ENCODE peak calls at places on chromosomes 3 and 15, in seven cellular contexts. E is NCI-H1105 treated with DMSO at 0.1 percent for 48 hours; N is brain pericyte; U is CD4-positive, alpha-beta T cell; X is dorsolateral prefrontal cortex; V is AG20443; D is hypothalamus. C is an unnamed sample.
A peak's percentile ranks its signal among the peaks of the same experiment; 100 is the strongest.

GRCh38 chr3:11155341-11156025 is 1.2 kb downstream of the HRH1 start:
- DNase-seq in V (peak; percentile 86), X (peak; percentile 75), N (peak; percentile 53), U (no peak), E (peak; percentile 57), D (peak; percentile 41), C (peak; percentile 36)

GRCh38 chr3:88282519-88283241 is 132.9 kb downstream of the C3orf38 start:
- DNase-seq in D (no peak), E (no peak), V (no peak), N (no peak), U (no peak), X (no peak), C (no peak)

GRCh38 chr15:87638554-87639083 is 617.9 kb downstream of the NTRK3 start:
- DNase-seq in V (no peak), E (no peak), U (no peak), X (no peak), N (no peak), D (no peak), C (no peak)

GRCh38 chr3:102238362-102238761 is 196.5 kb upstream of the ZPLD1 start:
- DNase-seq in E (no peak), V (no peak), X (no peak), D (no peak), N (no peak), U (no peak), C (no peak)

GRCh38 chr3:131083190-131083863 is 56.6 kb downstream of the NEK11 start:
- DNase-seq in X (peak; percentile 97), N (peak; percentile 41), U (no peak), D (peak; percentile 92), V (peak; percentile 25), E (peak; percentile 96), C (no peak)

GRCh38 chr3:66144792-66145733 is 75.7 kb upstream of the SLC25A26 start:
- DNase-seq in X (no peak), E (no peak), N (no peak), U (no peak), D (no peak), V (no peak), C (no peak)

GRCh38 chr3:107612581-107613182 is 89.9 kb downstream of the BBX start:
- DNase-seq in V (no peak), U (no peak), E (no peak), N (no peak), X (no peak), D (no peak), C (no peak)

GRCh38 chr15:98776607-98777281 is 128.4 kb downstream of the IGF1R start:
- DNase-seq in D (no peak), E (no peak), N (no peak), V (peak; percentile 79), X (no peak), U (no peak), C (no peak)

GRCh38 chr3:72488736-72489030 is 359.6 kb downstream of the SHQ1 start:
- DNase-seq in D (no peak), V (no peak), U (no peak), E (no peak), X (no peak), N (no peak), C (no peak)

GRCh38 chr3:49248828-49249227 is 28.2 kb downstream of the C3orf62 start:
- DNase-seq in D (no peak), U (no peak), V (peak; percentile 71), E (no peak), N (no peak), X (no peak), C (no peak)

GRCh38 chr15:100570282-100570681 is 31.7 kb downstream of the LINS1 start:
- DNase-seq in X (no peak), U (no peak), E (no peak), V (peak; percentile 29), D (no peak), N (no peak), C (no peak)

GRCh38 chr3:176941674-176942073 is 255.6 kb downstream of the TBL1XR1 start:
- DNase-seq in D (no peak), X (no peak), E (no peak), N (no peak), V (no peak), U (no peak), C (no peak)

GRCh38 chr3:49630784-49631183 is 43.4 kb upstream of the APEH start:
- DNase-seq in V (no peak), X (no peak), N (no peak), U (no peak), D (no peak), E (no peak), C (no peak)

GRCh38 chr3:126352476-126353454 is 4.4 kb downstream of the KLF15 start:
- DNase-seq in V (no peak), E (no peak), U (no peak), D (no peak), N (no peak), X (peak; percentile 42), C (no peak)

GRCh38 chr15:71674354-71674753 is 136.0 kb upstream of the NR2E3 start:
- DNase-seq in X (no peak), D (no peak), U (no peak), N (no peak), V (no peak), E (no peak), C (no peak)

GRCh38 chr15:34099914-34100313 is 1.7 kb downstream of the EMC7 start:
- DNase-seq in D (no peak), V (no peak), E (no peak), X (no peak), U (no peak), N (no peak), C (no peak)

GRCh38 chr15:31216210-31216911 is 110.3 kb upstream of the KLF13 start:
- DNase-seq in V (peak; percentile 74), D (no peak), U (peak; percentile 44), X (no peak), N (no peak), E (peak; percentile 36), C (peak; percentile 52)

GRCh38 chr3:41681479-41681878 is 280.4 kb downstream of the ULK4 start:
- DNase-seq in U (no peak), N (peak; percentile 65), D (no peak), E (no peak), X (no peak), V (peak; percentile 85), C (no peak)

GRCh38 chr3:36944012-36944640 is 728 bp downstream of the TRANK1 start:
- DNase-seq in E (peak; percentile 28), V (peak; percentile 91), D (peak; percentile 8), X (no peak), U (peak; percentile 18), N (peak; percentile 22), C (peak; percentile 26)

GRCh38 chr15:31262143-31262530 is 64.5 kb upstream of the KLF13 start:
- DNase-seq in U (no peak), X (peak; percentile 25), V (no peak), N (no peak), E (no peak), D (no peak), C (no peak)

GRCh38 chr15:69748700-69749099 is 296.1 kb downstream of the RPLP1 start:
- DNase-seq in N (no peak), D (no peak), V (no peak), U (no peak), E (no peak), X (no peak), C (no peak)

GRCh38 chr15:34116620-34117019 is 14.7 kb downstream of the PGBD4 start:
- DNase-seq in N (no peak), X (no peak), E (no peak), V (no peak), U (no peak), D (no peak), C (no peak)

GRCh38 chr15:75042730-75043508 is 19.5 kb downstream of the PPCDC start:
- DNase-seq in V (peak; percentile 35), N (no peak), E (no peak), D (peak; percentile 71), X (peak; percentile 65), U (peak; percentile 37), C (peak; percentile 38)

GRCh38 chr15:73800662-73801345 is 47.7 kb upstream of the INSYN1 start:
- DNase-seq in E (no peak), X (peak; percentile 69), U (no peak), D (peak; percentile 85), V (peak; percentile 87), N (no peak), C (peak; percentile 20)

GRCh38 chr3:128572644-128573105 is 77.9 kb downstream of the RPN1 start:
- DNase-seq in X (no peak), E (no peak), N (no peak), V (no peak), D (no peak), U (no peak), C (no peak)